ENCODE peak calls at places on chromosomes 13 and 19, in eight cellular contexts. K, R, N, U, J, B, G and A are unnamed samples.

GRCh38 chr19:28009696-28010095 is 1203.3 kb downstream of the UQCRFS1 start:
- DNase-seq in G (no peak), J (no peak), N (no peak), B (no peak), K (no peak), R (no peak), U (no peak), A (no peak)

GRCh38 chr19:42412223-42412622 is 15.0 kb downstream of the LIPE start:
- DNase-seq in K (no peak), U (peak), G (no peak), R (no peak), J (no peak), B (no peak), N (no peak), A (no peak)

GRCh38 chr19:17706750-17707181 is 12.5 kb upstream of the MAP1S start:
- DNase-seq in J (no peak), B (peak), U (peak), N (no peak), R (no peak), G (no peak), K (peak), A (no peak)

GRCh38 chr19:4369888-4370260 is 26.5 kb downstream of the MPND start:
- DNase-seq in B (peak), N (no peak), R (no peak), J (peak), U (peak), G (no peak), K (no peak), A (peak)

GRCh38 chr19:1067341-1068103 is 555 bp downstream of the ARHGAP45 start:
- DNase-seq in B (no peak), K (no peak), G (no peak), U (no peak), J (peak), R (no peak), N (no peak), A (no peak)

GRCh38 chr13:46126552-46127171 is 21.8 kb upstream of the CPB2 start:
- DNase-seq in R (peak), U (peak), K (peak), G (no peak), B (peak), N (peak), J (peak), A (peak)

GRCh38 chr13:102240110-102240509 is 161.7 kb downstream of the FGF14 start:
- DNase-seq in K (no peak), R (no peak), G (no peak), B (no peak), N (no peak), U (no peak), J (no peak), A (no peak)

GRCh38 chr13:20270163-20270865 is 38.2 kb upstream of the GJB6 start:
- DNase-seq in J (no peak), G (no peak), U (no peak), N (no peak), R (no peak), K (no peak), B (peak), A (no peak)

GRCh38 chr13:37505531-37505930 is 93.0 kb downstream of the POSTN start:
- DNase-seq in B (no peak), K (no peak), N (no peak), R (no peak), U (no peak), J (no peak), G (no peak), A (no peak)

GRCh38 chr13:49637989-49638388 is 9.7 kb downstream of the ARL11 start:
- DNase-seq in R (no peak), G (no peak), U (no peak), N (no peak), B (no peak), K (no peak), J (no peak), A (no peak)

GRCh38 chr13:49636705-49637104 is 8.4 kb downstream of the ARL11 start:
- DNase-seq in U (no peak), J (no peak), K (no peak), N (no peak), B (no peak), G (no peak), R (no peak), A (no peak)

GRCh38 chr13:49638416-49639072 is 10.2 kb downstream of the ARL11 start:
- DNase-seq in B (no peak), J (no peak), N (no peak), K (no peak), U (no peak), R (no peak), G (no peak), A (no peak)

GRCh38 chr13:49633687-49634086 is 5.4 kb downstream of the ARL11 start:
- DNase-seq in U (no peak), G (no peak), K (no peak), J (no peak), R (no peak), N (no peak), B (no peak), A (no peak)

GRCh38 chr13:49635599-49636433 is 7.5 kb downstream of the ARL11 start:
- DNase-seq in B (peak), R (peak), G (no peak), J (no peak), K (no peak), U (peak), N (no peak), A (peak)
- H3K4me3 ChIP-seq in B (peak), R (no peak), G (peak), J (no peak), K (no peak), U (no peak), N (no peak), A (no peak)

GRCh38 chr13:78595819-78596700 is 7.3 kb downstream of the POU4F1 start:
- DNase-seq in K (peak), G (no peak), N (peak), R (no peak), J (no peak), U (no peak), B (no peak), A (no peak)
- H3K4me3 ChIP-seq in K (peak), G (peak), N (peak), R (peak), J (no peak), U (no peak), B (peak), A (peak)

GRCh38 chr19:29842471-29843179 is 30.8 kb downstream of the CCNE1 start:
- DNase-seq in R (no peak), K (no peak), G (no peak), N (no peak), J (no peak), U (peak), B (no peak), A (no peak)

GRCh38 chr19:29844891-29845575 is 33.2 kb downstream of the CCNE1 start:
- DNase-seq in N (peak), U (peak), K (peak), B (peak), J (no peak), G (peak), R (peak), A (peak)

GRCh38 chr19:29841559-29842367 is 30.0 kb downstream of the CCNE1 start:
- DNase-seq in K (peak), J (no peak), U (peak), N (peak), B (peak), G (no peak), R (peak), A (peak)

GRCh38 chr19:29841209-29841558 is 29.4 kb downstream of the CCNE1 start:
- DNase-seq in J (no peak), K (peak), B (peak), R (no peak), N (no peak), G (no peak), U (peak), A (no peak)

DNA sequence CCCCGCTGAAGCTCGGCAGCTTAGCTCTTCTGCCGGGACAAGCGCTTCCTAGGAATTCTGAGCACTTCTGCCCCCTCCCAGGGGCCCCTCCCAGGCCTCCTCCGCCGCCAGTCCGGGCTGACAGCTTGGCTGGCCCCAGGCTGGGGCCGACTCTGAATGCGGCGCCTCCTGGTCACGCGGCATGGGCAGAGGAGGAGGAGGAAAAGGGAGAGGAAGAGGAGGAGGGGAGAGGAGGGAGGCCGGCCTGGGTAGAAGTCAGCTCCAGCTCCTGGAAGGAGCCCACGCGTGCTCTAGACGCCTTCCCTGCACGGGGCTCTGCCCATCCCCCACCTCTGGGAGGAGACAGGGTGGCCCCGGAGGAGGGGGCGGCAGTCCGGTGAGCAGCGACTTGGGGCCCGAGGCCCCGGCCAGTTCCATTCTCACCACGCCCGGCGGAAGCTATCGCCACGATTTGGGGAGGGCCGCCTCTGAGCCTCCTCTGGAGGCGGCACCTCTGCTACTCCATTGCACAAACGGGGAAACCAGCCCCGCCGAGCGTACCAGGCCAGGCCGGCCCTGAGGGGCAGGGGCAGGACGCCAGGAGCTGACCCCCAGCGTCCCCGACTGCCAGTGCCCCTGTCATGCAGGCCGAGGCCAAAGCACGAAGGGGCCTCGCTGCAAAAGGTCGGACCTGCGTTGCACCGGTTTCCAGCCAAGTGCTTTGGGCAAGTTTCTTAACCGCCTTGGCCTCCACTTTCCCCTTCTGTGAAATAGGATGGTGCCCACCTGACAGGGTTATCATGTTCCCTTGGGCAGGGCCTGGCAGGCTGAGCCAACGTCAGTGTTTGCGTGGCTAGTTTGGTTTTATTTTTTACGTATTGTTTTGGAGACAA is 31.6 kb downstream of the CCNE1 start:
- DNase-seq in G (no peak), N (peak), R (peak), J (peak), U (peak), B (peak), K (no peak), A (no peak)
- H3K4me3 ChIP-seq in G (no peak), N (peak), R (peak), J (no peak), U (no peak), B (peak), K (peak), A (no peak)

DNA sequence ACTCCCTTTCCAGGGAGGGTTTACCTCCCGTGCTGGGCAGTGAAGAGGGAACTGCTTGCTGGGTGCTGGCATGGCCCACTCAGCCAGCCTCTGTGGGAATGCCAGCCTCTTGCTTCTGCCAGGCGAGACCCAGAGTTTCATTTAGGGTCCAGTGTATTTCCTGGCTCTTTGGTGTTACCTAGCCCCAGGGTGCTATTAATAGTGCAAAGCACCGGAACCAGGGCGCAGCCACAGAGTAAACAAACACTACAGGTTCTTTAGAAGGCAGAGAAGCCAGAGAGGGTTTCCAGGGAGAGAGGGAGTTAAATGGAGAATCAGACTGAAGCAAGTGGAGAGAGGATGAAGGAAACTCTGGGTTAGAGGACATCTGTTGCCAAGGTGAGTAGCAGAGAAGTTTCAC is 74.9 kb upstream of the SPATA13 start:
- DNase-seq in U (no peak), N (no peak), J (no peak), B (no peak), R (no peak), G (no peak), K (no peak), A (no peak)
- H3K4me3 ChIP-seq in U (no peak), N (no peak), J (no peak), B (no peak), R (no peak), G (no peak), K (no peak), A (no peak)

GRCh38 chr19:10962863-10963262 is 2.0 kb downstream of the SMARCA4 start:
- DNase-seq in J (no peak), K (no peak), R (no peak), U (no peak), N (no peak), B (no peak), G (no peak), A (no peak)

GRCh38 chr19:10964903-10965302 is 4.1 kb downstream of the SMARCA4 start:
- DNase-seq in R (no peak), J (no peak), G (no peak), K (no peak), N (no peak), B (no peak), U (no peak), A (no peak)

GRCh38 chr19:10963865-10964264 is 3.0 kb downstream of the SMARCA4 start:
- DNase-seq in G (no peak), B (no peak), K (no peak), U (no peak), R (no peak), J (no peak), N (no peak), A (no peak)

GRCh38 chr19:10966809-10967208 is 6.0 kb downstream of the SMARCA4 start:
- DNase-seq in K (no peak), R (no peak), N (no peak), B (no peak), U (no peak), G (no peak), J (no peak), A (no peak)

GRCh38 chr19:10965398-10965797 is 4.6 kb downstream of the SMARCA4 start:
- DNase-seq in U (no peak), N (no peak), B (peak), G (no peak), J (no peak), K (no peak), R (no peak), A (no peak)
- H3K4me3 ChIP-seq in U (no peak), N (no peak), B (no peak), G (no peak), J (no peak), K (no peak), R (no peak), A (no peak)

GRCh38 chr19:45037393-45038169 is 1.3 kb upstream of the CLASRP start:
- DNase-seq in B (no peak), U (no peak), R (no peak), G (no peak), J (no peak), N (no peak), K (no peak), A (no peak)

GRCh38 chr19:45038931-45039893 is at the start of gene CLASRP:
- DNase-seq in J (peak), R (peak), K (peak), U (peak), N (peak), B (peak), G (peak), A (peak)

GRCh38 chr19:45041125-45041524 is 2.3 kb downstream of the CLASRP start:
- DNase-seq in G (no peak), J (no peak), U (no peak), K (no peak), N (no peak), B (no peak), R (no peak), A (no peak)

GRCh38 chr19:45035755-45036154 is 3.1 kb upstream of the CLASRP start:
- DNase-seq in G (no peak), J (no peak), K (no peak), N (no peak), R (no peak), B (no peak), U (no peak), A (no peak)

DNA sequence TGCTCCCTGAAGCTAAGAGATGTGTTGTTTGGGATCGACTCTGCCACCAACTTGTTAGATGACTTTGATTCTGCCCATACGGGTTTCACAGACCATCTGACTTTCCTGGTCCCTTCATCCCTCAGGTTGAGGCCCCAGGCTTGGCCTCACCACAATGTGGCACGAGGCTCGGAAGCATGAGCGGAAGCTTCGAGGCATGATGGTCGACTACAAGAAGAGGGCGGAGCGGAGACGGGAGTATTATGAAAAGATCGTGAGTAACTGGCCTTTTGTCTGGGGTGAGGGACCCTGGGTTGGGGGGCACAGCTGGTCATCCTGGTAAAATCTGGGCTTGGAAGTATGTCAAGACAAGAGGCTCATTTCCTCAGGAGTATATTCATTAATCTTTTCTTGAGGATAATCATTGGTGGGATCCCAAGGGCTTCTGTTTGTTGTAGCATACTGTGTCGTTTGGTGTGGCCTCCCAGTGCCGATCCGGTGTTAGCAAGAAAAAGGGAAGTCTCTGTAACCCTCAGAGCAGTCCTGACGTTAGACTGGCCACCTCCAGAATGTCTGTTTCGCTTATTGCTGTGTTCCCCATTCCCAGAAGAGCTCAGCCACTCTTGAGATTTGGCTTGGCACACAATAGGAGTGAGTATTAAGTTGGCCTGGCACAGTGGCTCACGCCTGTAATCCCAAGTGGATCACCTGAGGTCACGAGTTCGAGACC is 1.4 kb downstream of the CLASRP start:
- DNase-seq in J (no peak), R (no peak), N (no peak), K (no peak), U (no peak), B (no peak), G (no peak), A (no peak)
- H3K4me3 ChIP-seq in J (peak), R (peak), N (peak), K (peak), U (no peak), B (peak), G (peak), A (peak)

GRCh38 chr19:11195169-11195568 is 2.2 kb downstream of the KANK2 start:
- DNase-seq in R (peak), G (no peak), J (no peak), N (no peak), K (no peak), U (no peak), B (peak), A (no peak)
- H3K4me3 ChIP-seq in R (peak), G (peak), J (no peak), N (no peak), K (no peak), U (no peak), B (peak), A (no peak)

GRCh38 chr13:23567792-23568480 is 2.3 kb upstream of the TNFRSF19 start:
- DNase-seq in U (no peak), R (no peak), G (no peak), N (peak), J (no peak), K (no peak), B (peak), A (no peak)

GRCh38 chr13:23570931-23571330 is 719 bp downstream of the TNFRSF19 start:
- DNase-seq in R (no peak), B (peak), U (no peak), J (no peak), G (no peak), K (no peak), N (no peak), A (no peak)

GRCh38 chr13:23572836-23573235 is 2.6 kb downstream of the TNFRSF19 start:
- DNase-seq in G (no peak), U (no peak), J (no peak), K (no peak), B (no peak), N (no peak), R (no peak), A (no peak)

GRCh38 chr13:23574421-23574820 is 4.2 kb downstream of the TNFRSF19 start:
- DNase-seq in R (no peak), J (no peak), U (no peak), K (no peak), G (no peak), B (no peak), N (no peak), A (no peak)

DNA sequence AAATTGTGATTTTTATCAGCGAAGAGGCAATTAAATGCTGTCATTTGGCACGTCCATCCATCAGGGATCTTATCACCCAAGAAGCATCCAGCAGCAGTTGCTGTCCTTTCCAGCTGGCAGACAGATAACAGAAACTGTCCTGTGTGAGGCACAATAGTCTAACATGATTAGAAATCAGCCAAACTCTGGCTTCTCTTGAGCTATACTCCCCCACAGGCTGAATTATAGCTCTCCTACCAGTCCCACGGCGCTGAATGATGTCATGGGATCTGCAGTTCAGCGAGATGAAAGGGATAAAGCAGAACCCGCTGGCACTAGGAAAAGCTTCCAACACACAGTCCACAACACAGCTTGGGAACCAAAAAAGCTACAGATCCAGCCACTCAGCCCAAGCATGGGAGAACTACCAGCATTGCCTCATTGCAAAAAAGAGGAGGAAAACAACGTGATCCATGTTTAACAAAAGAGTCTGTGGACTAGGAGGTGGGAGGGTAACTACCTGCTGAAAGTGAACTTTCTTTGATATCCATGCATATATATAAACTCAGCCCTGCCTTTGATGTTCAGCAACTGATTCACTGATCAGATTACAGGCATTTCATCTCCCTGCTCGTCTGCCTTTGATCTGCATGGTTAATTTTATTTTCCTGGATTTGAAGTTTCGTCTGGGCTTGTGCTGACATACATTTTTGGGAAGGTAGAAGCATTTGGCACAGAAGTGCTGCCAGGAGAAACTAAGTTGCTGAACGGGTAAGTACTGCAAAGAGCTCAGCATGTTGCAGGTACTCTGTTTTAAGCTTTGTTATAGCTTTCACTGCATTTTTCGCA is at the start of gene TNFRSF19:
- DNase-seq in B (peak), K (no peak), N (no peak), G (no peak), R (peak), J (no peak), U (peak), A (no peak)
- H3K4me3 ChIP-seq in B (peak), K (no peak), N (peak), G (peak), R (peak), J (no peak), U (no peak), A (no peak)